ENCODE peak calls at places on chromosomes 12 and 14, in six cellular contexts. One of them, this sample, is unnamed.

GRCh38 chr14:89304972-89305703 is 111.9 kb downstream of the FOXN3 start:
- DNase-seq in choroid plexus epithelial cell: peak
- DNase-seq in Peyer's patch: peak
- DNase-seq in cardiac fibroblast: peak
- DNase-seq in astrocyte: peak
- DNase-seq in GM13977: peak
- DNase-seq in this sample: peak

GRCh38 chr14:71221119-71221518 is 313.9 kb downstream of the PCNX1 start:
- DNase-seq in choroid plexus epithelial cell: no peak
- DNase-seq in Peyer's patch: no peak
- DNase-seq in cardiac fibroblast: no peak
- DNase-seq in astrocyte: no peak
- DNase-seq in GM13977: no peak
- DNase-seq in this sample: no peak

GRCh38 chr14:103698380-103699260 is 16.6 kb downstream of the XRCC3 start:
- DNase-seq in choroid plexus epithelial cell: no peak
- DNase-seq in Peyer's patch: peak
- DNase-seq in cardiac fibroblast: no peak
- DNase-seq in astrocyte: no peak
- DNase-seq in GM13977: no peak
- DNase-seq in this sample: no peak

GRCh38 chr12:22600226-22600625 is 24.7 kb upstream of the ETNK1 start:
- DNase-seq in choroid plexus epithelial cell: no peak
- DNase-seq in Peyer's patch: no peak
- DNase-seq in cardiac fibroblast: no peak
- DNase-seq in astrocyte: no peak
- DNase-seq in GM13977: no peak
- DNase-seq in this sample: no peak

GRCh38 chr14:76081642-76082041 is 70.1 kb upstream of the GPATCH2L start:
- DNase-seq in choroid plexus epithelial cell: no peak
- DNase-seq in Peyer's patch: no peak
- DNase-seq in cardiac fibroblast: no peak
- DNase-seq in astrocyte: no peak
- DNase-seq in GM13977: no peak
- DNase-seq in this sample: no peak

GRCh38 chr12:124293286-124294003 is 1.4 kb upstream of the RFLNA start:
- DNase-seq in choroid plexus epithelial cell: no peak
- DNase-seq in Peyer's patch: no peak
- DNase-seq in cardiac fibroblast: no peak
- DNase-seq in astrocyte: no peak
- DNase-seq in GM13977: no peak
- DNase-seq in this sample: no peak

GRCh38 chr12:116222358-116222757 is 55.1 kb downstream of the MED13L start:
- DNase-seq in choroid plexus epithelial cell: peak
- DNase-seq in Peyer's patch: peak
- DNase-seq in cardiac fibroblast: peak
- DNase-seq in astrocyte: peak
- DNase-seq in GM13977: no peak
- DNase-seq in this sample: peak

GRCh38 chr14:54902143-54902520 is 494 bp downstream of the GCH1 start:
- DNase-seq in choroid plexus epithelial cell: peak
- DNase-seq in Peyer's patch: peak
- DNase-seq in cardiac fibroblast: peak
- DNase-seq in astrocyte: peak
- DNase-seq in GM13977: peak
- DNase-seq in this sample: peak

GRCh38 chr14:97977711-97978261 is 1180.6 kb downstream of the VRK1 start:
- DNase-seq in choroid plexus epithelial cell: no peak
- DNase-seq in Peyer's patch: peak
- DNase-seq in cardiac fibroblast: peak
- DNase-seq in astrocyte: peak
- DNase-seq in GM13977: no peak
- DNase-seq in this sample: peak

GRCh38 chr14:22448035-22448904 is 140.8 kb downstream of the DAD1 start:
- DNase-seq in choroid plexus epithelial cell: peak
- DNase-seq in Peyer's patch: no peak
- DNase-seq in cardiac fibroblast: no peak
- DNase-seq in astrocyte: peak
- DNase-seq in GM13977: no peak
- DNase-seq in this sample: no peak

GRCh38 chr12:124386661-124387509 is 92.0 kb downstream of the RFLNA start:
- DNase-seq in choroid plexus epithelial cell: peak
- DNase-seq in Peyer's patch: no peak
- DNase-seq in cardiac fibroblast: no peak
- DNase-seq in astrocyte: no peak
- DNase-seq in GM13977: no peak
- DNase-seq in this sample: no peak

GRCh38 chr14:47438650-47439140 is 236.7 kb downstream of the MDGA2 start:
- DNase-seq in choroid plexus epithelial cell: peak
- DNase-seq in Peyer's patch: no peak
- DNase-seq in cardiac fibroblast: no peak
- DNase-seq in astrocyte: peak
- DNase-seq in GM13977: no peak
- DNase-seq in this sample: no peak

GRCh38 chr14:67668559-67668958 is 5.9 kb downstream of the VTI1B start:
- DNase-seq in choroid plexus epithelial cell: no peak
- DNase-seq in Peyer's patch: no peak
- DNase-seq in cardiac fibroblast: no peak
- DNase-seq in astrocyte: no peak
- DNase-seq in GM13977: peak
- DNase-seq in this sample: peak

GRCh38 chr14:67673451-67673850 is 981 bp downstream of the VTI1B start:
- DNase-seq in choroid plexus epithelial cell: peak
- DNase-seq in Peyer's patch: no peak
- DNase-seq in cardiac fibroblast: no peak
- DNase-seq in astrocyte: no peak
- DNase-seq in GM13977: no peak
- DNase-seq in this sample: no peak

GRCh38 chr14:67674480-67675218 is at the start of gene VTI1B:
- DNase-seq in choroid plexus epithelial cell: peak
- DNase-seq in Peyer's patch: peak
- DNase-seq in cardiac fibroblast: peak
- DNase-seq in astrocyte: peak
- DNase-seq in GM13977: peak
- DNase-seq in this sample: peak

GRCh38 chr14:67675219-67675582 is 769 bp upstream of the VTI1B start:
- DNase-seq in choroid plexus epithelial cell: no peak
- DNase-seq in Peyer's patch: no peak
- DNase-seq in cardiac fibroblast: no peak
- DNase-seq in astrocyte: no peak
- DNase-seq in GM13977: no peak
- DNase-seq in this sample: no peak

DNA sequence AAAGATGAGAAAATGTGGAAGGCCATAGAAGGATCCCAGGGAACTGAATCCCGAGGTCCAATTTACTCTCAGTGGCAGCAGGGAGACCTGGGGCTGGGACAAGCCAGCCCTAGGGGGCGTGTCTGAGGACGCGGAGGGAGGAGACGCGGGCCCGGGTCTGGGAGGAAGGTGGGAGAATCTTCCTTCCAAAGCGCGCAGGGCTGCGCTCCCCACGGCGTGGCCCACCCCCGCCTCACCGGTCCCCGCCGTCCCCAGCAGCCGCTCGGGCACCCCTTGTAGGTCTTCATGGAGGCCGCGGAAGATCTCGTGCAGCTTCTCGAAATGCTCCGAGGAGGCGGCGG is 323 bp downstream of the VTI1B start:
- DNase-seq in choroid plexus epithelial cell: peak
- DNase-seq in Peyer's patch: peak
- DNase-seq in cardiac fibroblast: peak
- DNase-seq in astrocyte: peak
- DNase-seq in GM13977: peak
- DNase-seq in this sample: peak
- TF ChIP-seq CTCF in choroid plexus epithelial cell: peak
- TF ChIP-seq CTCF in Peyer's patch: peak
- TF ChIP-seq CTCF in cardiac fibroblast: no peak
- TF ChIP-seq CTCF in astrocyte: no peak
- TF ChIP-seq CTCF in GM13977: peak
- TF ChIP-seq CTCF in this sample: no peak

GRCh38 chr12:57896437-57897201 is 44.7 kb upstream of the ATP23 start:
- DNase-seq in choroid plexus epithelial cell: peak
- DNase-seq in Peyer's patch: peak
- DNase-seq in cardiac fibroblast: peak
- DNase-seq in astrocyte: peak
- DNase-seq in GM13977: no peak
- DNase-seq in this sample: no peak
- TF ChIP-seq CTCF in choroid plexus epithelial cell: peak
- TF ChIP-seq CTCF in Peyer's patch: peak
- TF ChIP-seq CTCF in cardiac fibroblast: peak
- TF ChIP-seq CTCF in astrocyte: no peak
- TF ChIP-seq CTCF in GM13977: peak
- TF ChIP-seq CTCF in this sample: no peak

GRCh38 chr12:4653257-4653656 is 4.3 kb downstream of the NDUFA9 start:
- DNase-seq in choroid plexus epithelial cell: peak
- DNase-seq in Peyer's patch: no peak
- DNase-seq in cardiac fibroblast: no peak
- DNase-seq in astrocyte: no peak
- DNase-seq in GM13977: no peak
- DNase-seq in this sample: no peak
- TF ChIP-seq CTCF in choroid plexus epithelial cell: no peak
- TF ChIP-seq CTCF in Peyer's patch: no peak
- TF ChIP-seq CTCF in cardiac fibroblast: no peak
- TF ChIP-seq CTCF in astrocyte: no peak
- TF ChIP-seq CTCF in GM13977: no peak
- TF ChIP-seq CTCF in this sample: no peak

DNA sequence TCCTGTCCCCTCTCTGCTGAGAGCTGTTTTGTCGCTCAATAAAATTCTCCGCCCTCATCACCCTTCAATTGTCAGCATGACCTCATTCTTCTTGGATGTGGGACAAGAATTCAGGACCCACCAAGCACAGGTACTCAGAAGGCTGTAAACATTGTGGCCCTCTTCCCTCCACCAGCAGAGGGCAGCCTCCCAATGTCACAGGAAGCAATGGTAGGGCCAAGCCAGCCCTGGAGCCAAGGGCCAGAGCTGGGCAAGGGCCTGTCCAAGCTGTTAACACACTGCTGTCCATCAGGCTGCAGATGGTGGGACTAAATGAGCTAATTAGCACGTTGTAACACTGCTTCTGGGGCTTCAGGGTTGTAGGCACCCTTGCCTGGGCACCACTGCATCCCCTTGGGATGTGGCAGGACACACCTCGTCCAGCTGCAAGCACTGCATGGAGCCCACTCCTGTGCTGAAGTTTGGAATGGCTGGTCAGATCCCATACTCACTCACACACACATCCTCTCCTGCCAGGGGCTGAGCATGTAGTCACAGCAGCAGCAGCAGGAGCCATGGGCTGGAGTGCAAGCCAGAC is 62.7 kb upstream of the HECTD1 start:
- DNase-seq in choroid plexus epithelial cell: peak
- DNase-seq in Peyer's patch: peak
- DNase-seq in cardiac fibroblast: no peak
- DNase-seq in astrocyte: no peak
- DNase-seq in GM13977: no peak
- DNase-seq in this sample: peak
- TF ChIP-seq CTCF in choroid plexus epithelial cell: peak
- TF ChIP-seq CTCF in Peyer's patch: peak
- TF ChIP-seq CTCF in cardiac fibroblast: peak
- TF ChIP-seq CTCF in astrocyte: peak
- TF ChIP-seq CTCF in GM13977: peak
- TF ChIP-seq CTCF in this sample: peak

DNA sequence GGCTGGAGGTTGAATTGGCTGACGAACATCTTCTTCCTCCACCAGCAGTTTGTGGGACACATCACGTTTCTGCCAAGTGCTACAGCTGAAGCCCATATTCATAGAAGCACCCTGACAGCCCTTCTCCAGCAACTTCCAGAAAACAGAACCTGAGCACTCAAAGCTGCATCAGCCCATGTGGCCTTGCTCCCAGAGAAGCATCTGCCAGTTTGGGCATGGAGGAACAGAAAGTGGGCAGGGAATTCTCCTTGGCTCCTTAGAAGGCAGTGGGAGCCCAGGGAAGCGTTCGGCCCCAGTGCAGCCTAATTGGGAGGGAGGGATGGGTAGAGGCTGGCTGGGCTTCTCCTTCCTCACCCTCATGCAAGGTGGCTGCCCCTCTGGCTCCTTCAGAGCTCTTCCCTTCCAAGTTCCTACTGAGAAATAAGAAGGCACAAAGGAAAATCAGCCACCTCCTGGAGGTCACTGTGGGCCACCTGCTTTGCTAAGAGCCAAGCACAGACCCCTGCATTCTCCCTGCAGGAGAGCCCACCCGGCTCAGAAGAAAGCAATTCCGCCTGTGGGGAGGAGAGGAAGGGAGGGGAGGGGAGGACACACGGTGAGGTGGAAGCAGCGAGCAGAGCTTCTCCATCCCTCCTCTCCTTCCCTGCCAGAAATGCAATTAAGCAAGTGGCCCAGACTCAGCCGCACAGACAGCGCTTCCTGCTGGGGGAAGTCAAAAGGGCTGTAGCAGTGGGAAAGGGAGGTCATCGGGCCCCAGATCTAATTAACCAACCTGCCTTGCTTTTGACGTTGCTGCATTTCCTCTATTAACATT is 4.2 kb upstream of the NGB start:
- DNase-seq in choroid plexus epithelial cell: no peak
- DNase-seq in Peyer's patch: no peak
- DNase-seq in cardiac fibroblast: no peak
- DNase-seq in astrocyte: no peak
- DNase-seq in GM13977: no peak
- DNase-seq in this sample: no peak
- TF ChIP-seq CTCF in choroid plexus epithelial cell: peak
- TF ChIP-seq CTCF in Peyer's patch: no peak
- TF ChIP-seq CTCF in cardiac fibroblast: no peak
- TF ChIP-seq CTCF in astrocyte: no peak
- TF ChIP-seq CTCF in GM13977: no peak
- TF ChIP-seq CTCF in this sample: no peak

GRCh38 chr12:78038986-78039385 is 208.3 kb downstream of the NAV3 start:
- DNase-seq in choroid plexus epithelial cell: no peak
- DNase-seq in Peyer's patch: no peak
- DNase-seq in cardiac fibroblast: peak
- DNase-seq in astrocyte: peak
- DNase-seq in GM13977: no peak
- DNase-seq in this sample: no peak

GRCh38 chr12:78036889-78037288 is 206.2 kb downstream of the NAV3 start:
- DNase-seq in choroid plexus epithelial cell: no peak
- DNase-seq in Peyer's patch: no peak
- DNase-seq in cardiac fibroblast: no peak
- DNase-seq in astrocyte: no peak
- DNase-seq in GM13977: no peak
- DNase-seq in this sample: no peak

GRCh38 chr12:78038541-78038940 is 207.8 kb downstream of the NAV3 start:
- DNase-seq in choroid plexus epithelial cell: no peak
- DNase-seq in Peyer's patch: no peak
- DNase-seq in cardiac fibroblast: no peak
- DNase-seq in astrocyte: no peak
- DNase-seq in GM13977: no peak
- DNase-seq in this sample: no peak

GRCh38 chr12:78035913-78036658 is 205.4 kb downstream of the NAV3 start:
- DNase-seq in choroid plexus epithelial cell: no peak
- DNase-seq in Peyer's patch: no peak
- DNase-seq in cardiac fibroblast: peak
- DNase-seq in astrocyte: peak
- DNase-seq in GM13977: no peak
- DNase-seq in this sample: no peak

GRCh38 chr12:78037707-78038106 is 207.0 kb downstream of the NAV3 start:
- DNase-seq in choroid plexus epithelial cell: no peak
- DNase-seq in Peyer's patch: no peak
- DNase-seq in cardiac fibroblast: no peak
- DNase-seq in astrocyte: no peak
- DNase-seq in GM13977: no peak
- DNase-seq in this sample: no peak
- TF ChIP-seq CTCF in choroid plexus epithelial cell: peak
- TF ChIP-seq CTCF in Peyer's patch: no peak
- TF ChIP-seq CTCF in cardiac fibroblast: peak
- TF ChIP-seq CTCF in astrocyte: no peak
- TF ChIP-seq CTCF in GM13977: no peak
- TF ChIP-seq CTCF in this sample: no peak

This sample was measured in activated CD8-positive, alpha-beta T cell treated with anti-CD3 and anti-CD28 coated beads for 36 hours.